ENCODE peak calls at places on chromosomes 6 and 20, in eight cellular contexts. Z is Calu3; Y is activated T-helper 1 cell treated with anti-CD3 and anti-CD28 coated beads, Interleukin-2, amount 50 U/mL, for 16 hours; U is CD4-positive, CD25-positive, alpha-beta regulatory T cell; D is hepatic stellate cell; S is M059J; H is HS-5; L is NCI-H524. V is an unnamed sample.

GRCh38 chr20:39152742-39153141 is 190.6 kb downstream of the DHX35 start:
- DNase-seq in Z (no peak), Y (no peak), U (no peak), D (no peak), S (no peak), H (no peak), L (no peak), V (no peak)

GRCh38 chr6:124149646-124150045 is 346.0 kb downstream of the NKAIN2 start:
- DNase-seq in Z (no peak), Y (no peak), U (no peak), D (no peak), S (no peak), H (no peak), L (no peak), V (no peak)

GRCh38 chr6:35601331-35602132 is 87.2 kb downstream of the FKBP5 start:
- DNase-seq in Z (peak), Y (peak), U (peak), D (peak), S (peak), H (no peak), L (no peak), V (peak)

GRCh38 chr6:133704371-133704770 is 184.5 kb upstream of the TCF21 start:
- DNase-seq in Z (no peak), Y (no peak), U (no peak), D (no peak), S (peak), H (no peak), L (no peak), V (no peak)

GRCh38 chr20:21571841-21572690 is 58.2 kb upstream of the NKX2-2 start:
- DNase-seq in Z (no peak), Y (no peak), U (no peak), D (peak), S (peak), H (peak), L (peak), V (no peak)

GRCh38 chr6:159716247-159717086 is 10.8 kb upstream of the WTAP start:
- DNase-seq in Z (no peak), Y (no peak), U (no peak), D (peak), S (peak), H (peak), L (peak), V (peak)

GRCh38 chr6:41334482-41335023 is 855 bp upstream of the NCR2 start:
- DNase-seq in Z (no peak), Y (no peak), U (no peak), D (no peak), S (no peak), H (no peak), L (no peak), V (peak)

GRCh38 chr6:166751051-166751595 is 124.1 kb upstream of the RPS6KA2 start:
- DNase-seq in Z (no peak), Y (no peak), U (no peak), D (no peak), S (no peak), H (no peak), L (peak), V (peak)

GRCh38 chr6:24718449-24719124 is 367 bp downstream of the C6orf62 start:
- DNase-seq in Z (no peak), Y (no peak), U (peak), D (no peak), S (no peak), H (no peak), L (no peak), V (no peak)

GRCh38 chr6:138491020-138491419 is 8.3 kb downstream of the NHSL1 start:
- DNase-seq in Z (no peak), Y (no peak), U (no peak), D (no peak), S (no peak), H (no peak), L (no peak), V (no peak)

GRCh38 chr20:50744143-50744792 is 12.9 kb downstream of the PARD6B start:
- DNase-seq in Z (peak), Y (no peak), U (no peak), D (peak), S (peak), H (peak), L (peak), V (peak)

GRCh38 chr6:73923899-73924485 is 228.0 kb downstream of the CD109 start:
- DNase-seq in Z (no peak), Y (no peak), U (no peak), D (peak), S (no peak), H (no peak), L (peak), V (no peak)

GRCh38 chr20:56187791-56188190 is 60.7 kb upstream of the MC3R start:
- DNase-seq in Z (no peak), Y (no peak), U (no peak), D (no peak), S (peak), H (no peak), L (peak), V (peak)

GRCh38 chr6:43993881-43994523 is 133.2 kb downstream of the MRPL14 start:
- DNase-seq in Z (peak), Y (no peak), U (no peak), D (no peak), S (no peak), H (no peak), L (no peak), V (no peak)

GRCh38 chr6:142960098-142960497 is 15.1 kb upstream of the HIVEP2 start:
- DNase-seq in Z (no peak), Y (no peak), U (no peak), D (peak), S (peak), H (peak), L (no peak), V (no peak)

GRCh38 chr20:9235518-9235917 is 166.6 kb downstream of the PLCB4 start:
- DNase-seq in Z (no peak), Y (no peak), U (no peak), D (no peak), S (peak), H (peak), L (peak), V (peak)

GRCh38 chr6:159981591-159982245 is 12.8 kb downstream of the IGF2R start:
- DNase-seq in Z (no peak), Y (no peak), U (peak), D (peak), S (peak), H (no peak), L (no peak), V (peak)

GRCh38 chr20:57474191-57474590 is 50.7 kb downstream of the CTCFL start:
- DNase-seq in Z (no peak), Y (no peak), U (no peak), D (no peak), S (no peak), H (no peak), L (no peak), V (no peak)

GRCh38 chr20:16518068-16518783 is 55.0 kb downstream of the KIF16B start:
- DNase-seq in Z (peak), Y (no peak), U (peak), D (peak), S (peak), H (no peak), L (peak), V (peak)

GRCh38 chr6:111610548-111611172 is 5.0 kb upstream of the TRAF3IP2 start:
- DNase-seq in Z (no peak), Y (no peak), U (no peak), D (no peak), S (no peak), H (no peak), L (no peak), V (no peak)

GRCh38 chr20:6395695-6396094 is 272.9 kb upstream of the FERMT1 start:
- DNase-seq in Z (no peak), Y (no peak), U (no peak), D (no peak), S (peak), H (no peak), L (no peak), V (no peak)

GRCh38 chr6:44353336-44353735 is 10.9 kb downstream of the SPATS1 start:
- DNase-seq in Z (no peak), Y (no peak), U (no peak), D (no peak), S (peak), H (no peak), L (no peak), V (peak)